ENCODE peak calls at places on chromosome 9, in eight cellular contexts. H is keratinocyte; M is ACHN; B is Panc1; L is activated T-helper 1 cell treated with anti-CD3 and anti-CD28 coated beads, Interleukin-2, amount 50 U/mL, for 16 hours; V is WERI-Rb-1; O is dorsolateral prefrontal cortex; X is adipocyte. E is an unnamed sample.

GRCh38 chr9:127562841-127563523 is 49.1 kb upstream of the STXBP1 start:
- DNase-seq in H (no peak), M (peak; percentile 51), B (no peak), L (no peak), V (no peak), O (no peak), X (peak; percentile 48), E (peak; percentile 53)

GRCh38 chr9:13786131-13786530 is 506.6 kb upstream of the MPDZ start:
- DNase-seq in H (no peak), M (no peak), B (no peak), L (no peak), V (no peak), O (no peak), X (peak; percentile 15), E (peak; percentile 58)

GRCh38 chr9:133227242-133227860 is 18.3 kb upstream of the OBP2B start:
- DNase-seq in H (no peak), M (no peak), B (no peak), L (no peak), V (no peak), O (no peak), X (no peak), E (no peak)

GRCh38 chr9:105413486-105414068 is 34.3 kb upstream of the FSD1L start:
- DNase-seq in H (no peak), M (peak; percentile 43), B (no peak), L (no peak), V (peak; percentile 77), O (no peak), X (peak; percentile 56), E (peak; percentile 54)

GRCh38 chr9:79946718-79947117 is 375.0 kb downstream of the TLE4 start:
- DNase-seq in H (no peak), M (no peak), B (no peak), L (no peak), V (no peak), O (peak; percentile 59), X (peak; percentile 39), E (no peak)

GRCh38 chr9:89793124-89793495 is 188.3 kb downstream of the GADD45G start:
- DNase-seq in H (no peak), M (no peak), B (no peak), L (no peak), V (no peak), O (no peak), X (no peak), E (no peak)

GRCh38 chr9:129613520-129614175 is 7.3 kb downstream of the C9orf50 start:
- DNase-seq in H (no peak), M (peak; percentile 26), B (no peak), L (no peak), V (peak; percentile 72), O (peak; percentile 92), X (no peak), E (no peak)

GRCh38 chr9:89549031-89549644 is 51.2 kb upstream of the SEMA4D start:
- DNase-seq in H (no peak), M (peak; percentile 67), B (peak; percentile 28), L (peak; percentile 75), V (peak; percentile 75), O (peak; percentile 66), X (peak; percentile 75), E (peak; percentile 51)

GRCh38 chr9:87285183-87285582 is 212.5 kb upstream of the DAPK1 start:
- DNase-seq in H (no peak), M (no peak), B (no peak), L (no peak), V (no peak), O (no peak), X (no peak), E (no peak)

GRCh38 chr9:135075234-135076142 is 12.0 kb upstream of the OLFM1 start:
- DNase-seq in H (no peak), M (no peak), B (no peak), L (no peak), V (peak; percentile 87), O (peak; percentile 74), X (no peak), E (peak; percentile 50)

E was measured in AG10803.